ENCODE peak calls at places on chromosomes 7 and 10, in four cellular contexts. J, R, A and X are unnamed samples. For H3K9me3, the result is how much of the 10 kb centered on the place peaks cover.

GRCh38 chr10:86671985-86672710 is 3.8 kb downstream of the LDB3 start:
- DNase-seq in J (no peak), R (peak), A (peak), X (no peak)

GRCh38 chr7:95028683-95029082 is 121.3 kb downstream of the PPP1R9A start:
- DNase-seq in J (no peak), R (no peak), A (no peak), X (no peak)

GRCh38 chr7:84454174-84454959 is 259.8 kb upstream of the SEMA3A start:
- DNase-seq in J (no peak), R (no peak), A (no peak), X (no peak)

GRCh38 chr10:32982911-32983310 is 24.9 kb upstream of the ITGB1 start:
- DNase-seq in J (no peak), R (no peak), A (no peak), X (no peak)

GRCh38 chr10:45091968-45092367 is 91.2 kb downstream of the ZNF22 start:
- DNase-seq in J (no peak), R (no peak), A (no peak), X (no peak)

GRCh38 chr10:70980687-70981086 is 92.3 kb upstream of the PCBD1 start:
- DNase-seq in J (no peak), R (no peak), A (no peak), X (no peak)

GRCh38 chr10:114638874-114639625 is 19.0 kb downstream of the ABLIM1 start:
- DNase-seq in J (no peak), R (no peak), A (no peak), X (no peak)

GRCh38 chr7:108459922-108460551 is 3.8 kb upstream of the NRCAM start:
- DNase-seq in J (no peak), R (no peak), A (no peak), X (no peak)

GRCh38 chr7:155069992-155070827 is at the start of gene HTR5A:
- DNase-seq in J (peak), R (peak), A (peak), X (peak)

GRCh38 chr7:51482976-51483375 is 166.4 kb upstream of the COBL start:
- DNase-seq in J (no peak), R (no peak), A (no peak), X (no peak)
- H3K9me3 ChIP-seq in J (under half), R (under half), A (under half), X (under half)

DNA sequence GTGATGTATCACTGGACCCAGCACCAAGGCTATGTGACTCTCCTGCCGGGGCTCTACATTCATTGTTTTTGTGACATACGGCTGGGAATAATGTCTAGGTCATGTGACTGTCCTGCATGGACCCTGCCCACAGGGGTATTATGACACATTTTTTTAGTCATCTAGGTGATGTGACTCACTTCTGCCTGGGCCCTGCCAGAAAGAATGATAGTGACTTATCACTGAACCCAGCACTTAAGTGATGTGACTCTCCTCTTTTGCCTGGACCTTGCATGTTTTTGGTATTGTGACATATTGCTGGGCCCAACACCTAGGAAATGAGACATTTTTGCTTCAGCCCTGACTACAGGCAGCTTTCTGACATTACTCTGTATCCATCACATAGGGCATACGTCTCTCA is 51.1 kb upstream of the ZNF107 start:
- DNase-seq in J (no peak), R (no peak), A (no peak), X (no peak)
- H3K9me3 ChIP-seq in J (under half), R (under half), A (under half), X (under half)

GRCh38 chr10:130806426-130806825 is 505.1 kb downstream of the TCERG1L start:
- DNase-seq in J (no peak), R (no peak), A (no peak), X (peak)
- H3K9me3 ChIP-seq in J (under half), R (under half), A (under half), X (under half)

GRCh38 chr7:158934628-158935027 is 78.3 kb downstream of the DYNC2I1 start:
- DNase-seq in J (no peak), R (no peak), A (peak), X (no peak)
- H3K9me3 ChIP-seq in J (under half), R (under half), A (under half), X (under half)

DNA sequence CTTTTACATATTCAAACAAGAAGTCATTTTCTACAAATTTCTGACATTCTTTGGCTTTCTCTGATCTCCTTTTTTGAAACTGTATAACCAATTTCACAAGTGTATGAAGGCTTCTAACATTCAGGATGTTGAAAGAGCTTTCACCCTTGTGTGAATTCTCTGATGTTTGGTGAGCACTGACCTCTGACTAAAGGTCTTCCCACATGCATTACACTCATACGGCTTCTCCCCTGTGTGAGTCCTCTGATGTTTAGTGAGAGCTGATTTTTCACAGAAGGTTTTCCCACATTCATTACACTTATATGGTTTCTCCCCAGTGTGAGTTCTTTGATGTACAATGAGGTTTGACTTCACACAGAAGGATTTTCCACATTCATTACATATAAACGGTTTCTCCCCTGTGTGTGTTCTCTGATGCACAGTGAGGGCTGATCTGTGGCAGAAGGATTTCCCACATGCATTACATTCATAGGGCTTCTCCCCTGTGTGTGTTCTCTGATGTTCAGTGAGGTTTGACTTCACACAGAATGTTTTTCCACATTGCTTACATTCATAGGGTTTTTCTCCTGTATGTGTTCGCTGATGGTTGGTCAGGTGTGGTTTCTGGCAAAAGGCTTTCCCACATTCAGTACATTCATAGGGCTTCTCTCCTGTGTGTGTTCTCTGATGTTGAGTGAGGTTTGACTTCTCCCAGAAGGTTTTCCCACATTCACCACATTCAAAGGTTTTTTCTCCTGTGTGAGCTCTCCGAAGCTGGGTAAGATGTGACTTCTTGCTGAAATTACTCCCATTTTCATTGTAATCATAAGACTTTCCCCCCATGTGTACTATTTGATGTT is 25.7 kb downstream of the ZNF248 start:
- DNase-seq in J (no peak), R (no peak), A (no peak), X (no peak)
- H3K9me3 ChIP-seq in J (half or more), R (half or more), A (under half), X (under half)

DNA sequence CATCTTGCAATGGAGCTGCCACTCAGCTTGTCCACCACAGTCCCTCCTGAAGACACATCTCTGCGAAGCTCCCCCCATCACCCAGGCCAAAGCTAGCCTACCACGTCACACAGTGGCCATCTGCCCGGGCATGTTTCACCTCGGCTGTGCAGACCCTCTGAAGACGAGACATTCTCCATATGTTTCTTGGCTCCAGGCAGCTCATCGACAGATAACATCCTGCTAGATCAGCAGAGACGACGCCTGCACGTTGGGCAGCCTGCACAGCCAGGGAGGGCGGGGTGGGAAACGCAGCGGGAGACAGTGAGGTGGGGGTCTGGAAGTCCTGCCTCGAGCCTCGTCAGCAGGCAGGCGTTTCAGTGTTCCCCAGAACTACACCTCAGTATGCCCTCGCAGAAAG is 53.0 kb downstream of the PTPRN2 start:
- DNase-seq in J (no peak), R (no peak), A (no peak), X (no peak)
- H3K9me3 ChIP-seq in J (under half), R (under half), A (under half), X (under half)

GRCh38 chr10:131081786-131082185 is 229.7 kb downstream of the TCERG1L start:
- DNase-seq in J (no peak), R (no peak), A (no peak), X (no peak)
- H3K9me3 ChIP-seq in J (under half), R (under half), A (under half), X (under half)